ENCODE peak calls at places on chromosomes 7 and 10, in seven cellular contexts. E, Z, V, Y, T, Q and N are unnamed samples.

GRCh38 chr7:132045481-132045980 is 489.1 kb upstream of the PODXL start:
- DNase-seq in E (no peak), Z (no peak), V (no peak), Y (no peak), T (no peak), Q (no peak), N (no peak)

GRCh38 chr10:61313460-61313859 is 139.7 kb downstream of the TMEM26 start:
- DNase-seq in E (no peak), Z (no peak), V (no peak), Y (no peak), T (no peak), Q (no peak), N (no peak)

GRCh38 chr10:29056729-29057128 is 232.1 kb upstream of the LYZL1 start:
- DNase-seq in E (no peak), Z (no peak), V (no peak), Y (no peak), T (no peak), Q (no peak), N (no peak)

GRCh38 chr7:15628876-15629275 is 57.6 kb downstream of the MEOX2 start:
- DNase-seq in E (no peak), Z (no peak), V (no peak), Y (no peak), T (no peak), Q (no peak), N (no peak)

GRCh38 chr7:91348686-91349085 is 84.5 kb downstream of the FZD1 start:
- DNase-seq in E (no peak), Z (no peak), V (no peak), Y (no peak), T (no peak), Q (no peak), N (no peak)

GRCh38 chr7:379456-380225 is 89.7 kb downstream of the FOXL3 start:
- DNase-seq in E (no peak), Z (peak), V (peak), Y (no peak), T (no peak), Q (no peak), N (no peak)

GRCh38 chr7:78114993-78115392 is 316.4 kb downstream of the PHTF2 start:
- DNase-seq in E (no peak), Z (no peak), V (no peak), Y (no peak), T (no peak), Q (no peak), N (no peak)

GRCh38 chr7:46557295-46557711 is 636.2 kb upstream of the IGFBP3 start:
- DNase-seq in E (no peak), Z (no peak), V (no peak), Y (peak), T (no peak), Q (peak), N (no peak)

GRCh38 chr7:43639858-43640491 is 57.1 kb downstream of the STK17A start:
- DNase-seq in E (no peak), Z (no peak), V (no peak), Y (peak), T (no peak), Q (no peak), N (no peak)

GRCh38 chr10:79446451-79447020 is 1.1 kb upstream of the ZCCHC24 start:
- DNase-seq in E (peak), Z (peak), V (peak), Y (peak), T (peak), Q (no peak), N (no peak)

GRCh38 chr10:103241262-103242011 is 4.2 kb upstream of the RPEL1 start:
- DNase-seq in E (no peak), Z (no peak), V (peak), Y (peak), T (no peak), Q (peak), N (peak)

GRCh38 chr7:134625571-134625970 is 21.1 kb upstream of the BPGM start:
- DNase-seq in E (no peak), Z (no peak), V (no peak), Y (no peak), T (no peak), Q (no peak), N (no peak)

GRCh38 chr10:36779238-36779846 is 346.1 kb upstream of the ANKRD30A start:
- DNase-seq in E (no peak), Z (peak), V (no peak), Y (peak), T (no peak), Q (peak), N (peak)

GRCh38 chr7:142338633-142339501 is 81.0 kb upstream of the PRSS58 start:
- DNase-seq in E (no peak), Z (peak), V (no peak), Y (no peak), T (no peak), Q (peak), N (no peak)

GRCh38 chr7:140209866-140210609 is 33.3 kb upstream of the KDM7A start:
- DNase-seq in E (peak), Z (no peak), V (no peak), Y (no peak), T (peak), Q (no peak), N (no peak)

GRCh38 chr10:67612577-67613537 is 83.1 kb downstream of the CTNNA3 start:
- DNase-seq in E (peak), Z (no peak), V (no peak), Y (no peak), T (peak), Q (no peak), N (peak)

GRCh38 chr10:21069278-21069677 is 172.2 kb upstream of the NEBL start:
- DNase-seq in E (no peak), Z (no peak), V (peak), Y (no peak), T (no peak), Q (no peak), N (no peak)

GRCh38 chr7:35714862-35715261 is 19.9 kb upstream of the HERPUD2 start:
- DNase-seq in E (no peak), Z (no peak), V (no peak), Y (peak), T (no peak), Q (no peak), N (no peak)

GRCh38 chr7:23474829-23475578 is 4.7 kb upstream of the IGF2BP3 start:
- DNase-seq in E (no peak), Z (no peak), V (no peak), Y (no peak), T (no peak), Q (no peak), N (no peak)

GRCh38 chr7:139034855-139035587 is 821 bp downstream of the ZC3HAV1L start:
- DNase-seq in E (peak), Z (no peak), V (no peak), Y (peak), T (no peak), Q (no peak), N (no peak)

GRCh38 chr10:27724287-27724686 is 21.3 kb downstream of the MKX start:
- DNase-seq in E (no peak), Z (no peak), V (no peak), Y (no peak), T (no peak), Q (no peak), N (no peak)

GRCh38 chr10:43857206-43857952 is 208.7 kb upstream of the ZNF32 start:
- DNase-seq in E (no peak), Z (no peak), V (no peak), Y (no peak), T (no peak), Q (no peak), N (no peak)

GRCh38 chr10:28822719-28823464 is 145.6 kb downstream of the BAMBI start:
- DNase-seq in E (no peak), Z (no peak), V (no peak), Y (no peak), T (no peak), Q (no peak), N (no peak)

GRCh38 chr7:92547579-92547978 is 19.0 kb downstream of the RBM48 start:
- DNase-seq in E (no peak), Z (no peak), V (peak), Y (no peak), T (no peak), Q (no peak), N (no peak)

GRCh38 chr7:39527296-39527695 is 38.9 kb upstream of the YAE1 start:
- DNase-seq in E (no peak), Z (no peak), V (no peak), Y (no peak), T (no peak), Q (no peak), N (no peak)

GRCh38 chr7:30028749-30029635 is 780 bp downstream of the PLEKHA8 start:
- DNase-seq in E (no peak), Z (no peak), V (peak), Y (peak), T (peak), Q (no peak), N (peak)